ENCODE peak calls at places on chromosome 11, in nine cellular contexts. J is neural progenitor cell, B is mammary epithelial cell, U is keratinocyte, Y is fibroblast of lung, N is MM.1S, T is HCT116, Z is endothelial cell of umbilical vein, D is K562. M is an unnamed sample.

GRCh38 chr11:114089748-114090147 is 30.2 kb downstream of the ZBTB16 start:
- DNase-seq in J (no peak), B (no peak), U (no peak), Y (no peak), N (no peak), T (no peak), Z (peak; percentile 34), D (no peak), M (no peak)

GRCh38 chr11:64652586-64653387 is 61.8 kb downstream of the SLC22A12 start:
- DNase-seq in J (peak; percentile 85), B (peak; percentile 41), U (no peak), Y (peak; percentile 42), N (peak; percentile 39), T (peak; percentile 63), Z (peak; percentile 71), D (peak; percentile 86), M (peak; percentile 83)

GRCh38 chr11:19311306-19312030 is 70.7 kb upstream of the E2F8 start:
- DNase-seq in J (peak; percentile 74), B (peak; percentile 24), U (no peak), Y (peak; percentile 13), N (peak; percentile 56), T (peak; percentile 31), Z (peak; percentile 62), D (peak; percentile 65), M (peak; percentile 52)

GRCh38 chr11:103928040-103928555 is 108.3 kb upstream of the DDI1 start:
- DNase-seq in J (peak; percentile 9), B (no peak), U (no peak), Y (no peak), N (no peak), T (no peak), Z (no peak), D (no peak), M (no peak)

GRCh38 chr11:122491486-122491885 is 164.0 kb upstream of the UBASH3B start:
- DNase-seq in J (no peak), B (peak; percentile 84), U (peak; percentile 30), Y (peak; percentile 55), N (no peak), T (no peak), Z (peak; percentile 93), D (no peak), M (peak; percentile 41)

GRCh38 chr11:78202733-78203167 is 14.0 kb downstream of the USP35 start:
- DNase-seq in J (no peak), B (no peak), U (no peak), Y (no peak), N (peak; percentile 53), T (no peak), Z (no peak), D (no peak), M (no peak)

GRCh38 chr11:93591247-93591898 is 48.2 kb upstream of the SMCO4 start:
- DNase-seq in J (no peak), B (peak; percentile 23), U (no peak), Y (peak; percentile 82), N (no peak), T (peak; percentile 19), Z (no peak), D (no peak), M (no peak)

GRCh38 chr11:50246183-50246582 is 213.5 kb downstream of the OR4C45 start:
- DNase-seq in J (no peak), B (no peak), U (no peak), Y (no peak), N (no peak), T (no peak), Z (no peak), D (no peak), M (no peak)

GRCh38 chr11:101428918-101429317 is 154.9 kb downstream of the TRPC6 start:
- DNase-seq in J (peak; percentile 57), B (peak; percentile 30), U (no peak), Y (peak; percentile 14), N (peak; percentile 52), T (peak; percentile 29), Z (no peak), D (no peak), M (peak; percentile 59)

GRCh38 chr11:86245369-86246292 is 1.1 kb downstream of the EED start:
- DNase-seq in J (peak; percentile 48), B (peak; percentile 19), U (no peak), Y (peak; percentile 6), N (no peak), T (no peak), Z (peak; percentile 37), D (peak; percentile 38), M (peak; percentile 32)

GRCh38 chr11:122779047-122779629 is 59.2 kb upstream of the CRTAM start:
- DNase-seq in J (no peak), B (no peak), U (no peak), Y (no peak), N (no peak), T (no peak), Z (no peak), D (no peak), M (peak; percentile 86)

GRCh38 chr11:7523416-7524210 is 9.8 kb downstream of the PPFIBP2 start:
- DNase-seq in J (no peak), B (no peak), U (no peak), Y (no peak), N (no peak), T (no peak), Z (no peak), D (no peak), M (no peak)

GRCh38 chr11:33989461-33989860 is 62.1 kb upstream of the CAPRIN1 start:
- DNase-seq in J (no peak), B (no peak), U (no peak), Y (no peak), N (no peak), T (no peak), Z (no peak), D (no peak), M (no peak)

GRCh38 chr11:22922672-22923071 is 62.4 kb upstream of the CCDC179 start:
- DNase-seq in J (peak; percentile 29), B (no peak), U (no peak), Y (no peak), N (no peak), T (no peak), Z (peak; percentile 34), D (no peak), M (no peak)

DNA sequence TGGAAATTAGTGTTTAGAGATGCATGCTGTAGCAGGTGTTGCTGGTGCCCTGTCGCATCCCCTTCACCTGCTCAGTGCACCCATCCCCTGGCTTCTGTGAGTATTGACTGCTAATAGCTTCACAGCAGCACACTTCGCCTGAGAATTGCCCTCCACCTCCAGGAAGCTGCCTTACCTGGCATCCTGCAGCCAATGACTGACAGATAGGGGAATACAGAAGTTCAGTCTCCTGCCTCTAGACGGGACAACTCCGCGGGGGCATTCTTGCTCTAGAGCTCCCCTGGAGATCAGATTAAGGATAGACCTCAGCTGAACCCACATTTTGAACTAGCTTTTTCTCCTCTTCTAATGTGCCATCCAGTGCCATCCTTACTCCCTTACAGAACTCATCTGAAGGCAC is 9.3 kb upstream of the CD3E start:
- DNase-seq in J (no peak), B (no peak), U (no peak), Y (no peak), N (no peak), T (no peak), Z (no peak), D (no peak), M (peak; percentile 11)
- H3K36me3 ChIP-seq in J (no peaks in the 10 kb centered on the region), B (no peaks in the 10 kb centered on the region), U (no peaks in the 10 kb centered on the region), Y (no peaks in the 10 kb centered on the region), N (no peaks in the 10 kb centered on the region), T (no peaks in the 10 kb centered on the region), Z (no peaks in the 10 kb centered on the region), D (no peaks in the 10 kb centered on the region), M (no peaks in the 10 kb centered on the region)

GRCh38 chr11:110026823-110027626 is 66.2 kb upstream of the ZC3H12C start:
- DNase-seq in J (no peak), B (no peak), U (no peak), Y (no peak), N (no peak), T (no peak), Z (no peak), D (no peak), M (no peak)
- TF ChIP-seq CTCF in J (no peak), B (no peak), U (no peak), Y (no peak), N (no peak), T (no peak), Z (no peak), D (no peak), M (no peak)

GRCh38 chr11:57647368-57647767 is 2.3 kb downstream of the YPEL4 start:
- DNase-seq in J (peak; percentile 50), B (no peak), U (no peak), Y (no peak), N (no peak), T (no peak), Z (no peak), D (no peak), M (peak; percentile 52)
- TF ChIP-seq EZH2 in J (no peak), B (no peak), U (no peak), Y (peak; percentile 27), N (no peak), T (no peak), Z (peak; percentile 43), D (no peak), M (no peak)

DNA sequence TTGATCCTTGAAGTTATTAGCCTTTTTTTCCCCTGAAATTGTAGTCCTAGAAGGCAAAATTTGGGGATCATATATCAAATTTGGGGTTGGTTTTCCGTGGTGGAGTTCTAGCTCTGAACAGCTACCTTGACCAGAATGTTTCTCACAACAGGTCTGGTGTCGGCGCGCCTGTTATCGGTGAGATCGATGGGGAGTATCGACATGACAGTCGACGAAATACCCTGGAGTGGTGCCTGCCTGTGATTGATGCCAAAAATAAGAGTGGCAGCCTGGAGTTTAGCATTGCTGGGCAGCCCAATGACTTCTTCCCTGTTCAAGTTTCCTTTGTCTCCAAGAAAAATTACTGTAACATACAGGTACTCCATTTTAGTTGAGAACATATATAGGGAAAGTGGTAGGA is 9.9 kb upstream of the PHLDB1 start:
- DNase-seq in J (no peak), B (no peak), U (no peak), Y (no peak), N (no peak), T (no peak), Z (no peak), D (no peak), M (no peak)
- H3K36me3 ChIP-seq in J (peaks cover 22% of the 10 kb centered on the region), B (peaks cover 36% of the 10 kb centered on the region), U (peaks cover 35% of the 10 kb centered on the region), Y (peaks cover 21% of the 10 kb centered on the region), N (peaks cover 13% of the 10 kb centered on the region), T (peaks cover 57% of the 10 kb centered on the region), Z (peaks cover 31% of the 10 kb centered on the region), D (peaks cover 81% of the 10 kb centered on the region), M (peaks cover 89% of the 10 kb centered on the region)

GRCh38 chr11:35464308-35464707 is 45.0 kb upstream of the SLC1A2 start:
- DNase-seq in J (peak; percentile 16), B (peak; percentile 12), U (no peak), Y (peak; percentile 16), N (no peak), T (no peak), Z (no peak), D (no peak), M (peak; percentile 42)
- TF ChIP-seq CTCF in J (peak; percentile 39), B (peak; percentile 47), U (peak; percentile 73), Y (peak; percentile 31), N (no peak), T (peak; percentile 7), Z (no peak), D (no peak), M (peak; percentile 42)

GRCh38 chr11:27700351-27701261 is at the start of gene BDNF:
- DNase-seq in J (peak; percentile 72), B (no peak), U (no peak), Y (peak; percentile 63), N (peak; percentile 33), T (no peak), Z (peak; percentile 55), D (no peak), M (peak; percentile 57)
- TF ChIP-seq EZH2 in J (no peak), B (peak; percentile 49), U (peak; percentile 79), Y (no peak), N (no peak), T (no peak), Z (no peak), D (no peak), M (peak; percentile 98)

GRCh38 chr11:61349916-61350315 is 11.8 kb downstream of the CYB561A3 start:
- DNase-seq in J (no peak), B (no peak), U (no peak), Y (no peak), N (no peak), T (no peak), Z (no peak), D (no peak), M (no peak)
- H3K36me3 ChIP-seq in J (no peaks in the 10 kb centered on the region), B (peaks cover 7% of the 10 kb centered on the region), U (peaks cover 28% of the 10 kb centered on the region), Y (peaks cover 20% of the 10 kb centered on the region), N (no peaks in the 10 kb centered on the region), T (peaks cover 8% of the 10 kb centered on the region), Z (peaks cover 20% of the 10 kb centered on the region), D (peaks cover 86% of the 10 kb centered on the region), M (peaks cover 16% of the 10 kb centered on the region)